ENCODE peak calls at places on chromosomes 6 and 20, in seven cellular contexts. C is activated B cell treated with CpG ODN at 0.5 μM for 24 hours, Q is AG09309, T is nephron progenitor cell, R is glutamatergic neuron, Y is endothelial cell of umbilical vein, X is neural progenitor cell. D is an unnamed sample.

GRCh38 chr20:20741067-20742045 is 28.9 kb upstream of the RALGAPA2 start:
- DNase-seq in T (no peak), C (no peak), X (no peak), R (no peak), Q (no peak), Y (no peak), D (no peak)

GRCh38 chr6:106339334-106340029 is 13.9 kb upstream of the ATG5 start:
- DNase-seq in X (peak), T (peak), C (no peak), R (peak), Q (peak), Y (peak), D (peak)

GRCh38 chr6:39083111-39083702 is 31.8 kb downstream of the SAYSD1 start:
- DNase-seq in X (no peak), T (no peak), Q (no peak), R (no peak), C (no peak), Y (no peak), D (no peak)

GRCh38 chr6:126721581-126722145 is 381.7 kb downstream of the CENPW start:
- DNase-seq in Q (peak), T (no peak), C (no peak), R (no peak), Y (peak), X (no peak), D (no peak)

GRCh38 chr6:165573671-165574070 is 89.4 kb downstream of the PDE10A start:
- DNase-seq in Y (peak), R (no peak), T (no peak), C (no peak), X (peak), Q (no peak), D (no peak)

GRCh38 chr6:26300359-26300758 is 64.6 kb upstream of the BTN3A2 start:
- DNase-seq in C (no peak), Y (no peak), Q (no peak), X (no peak), R (no peak), T (no peak), D (no peak)

GRCh38 chr6:158818580-158819212 is 472 bp downstream of the EZR start:
- DNase-seq in Y (peak), Q (no peak), T (peak), R (peak), C (peak), X (peak), D (peak)

GRCh38 chr6:169810066-169810989 is 58.9 kb downstream of the ERMARD start:
- DNase-seq in Q (no peak), R (no peak), T (no peak), Y (no peak), C (no peak), X (peak), D (peak)

GRCh38 chr20:48597521-48598302 is 230.1 kb downstream of the PREX1 start:
- DNase-seq in Y (no peak), Q (no peak), T (no peak), X (no peak), C (no peak), R (no peak), D (no peak)

GRCh38 chr6:56765494-56765893 is 122.8 kb upstream of the DST start:
- DNase-seq in T (no peak), C (no peak), Q (no peak), R (no peak), X (no peak), Y (no peak), D (no peak)

GRCh38 chr6:85096976-85097375 is 332.6 kb upstream of the TBX18 start:
- DNase-seq in Q (no peak), Y (no peak), C (no peak), R (no peak), T (no peak), X (no peak), D (no peak)

GRCh38 chr6:150241751-150242150 is 98.9 kb downstream of the PPP1R14C start:
- DNase-seq in C (no peak), Q (no peak), X (no peak), T (no peak), R (no peak), Y (no peak), D (no peak)

GRCh38 chr6:22036267-22036666 is 260.6 kb downstream of the PRL start:
- DNase-seq in Y (peak), R (no peak), Q (no peak), T (peak), C (no peak), X (peak), D (peak)

GRCh38 chr20:43404880-43405279 is 52.8 kb upstream of the SRSF6 start:
- DNase-seq in R (no peak), Y (no peak), T (no peak), C (no peak), Q (no peak), X (peak), D (no peak)

GRCh38 chr6:126516411-126516810 is 176.5 kb downstream of the CENPW start:
- DNase-seq in C (no peak), Q (no peak), R (no peak), T (no peak), Y (no peak), X (no peak), D (no peak)

GRCh38 chr6:8043221-8043620 is 21.0 kb downstream of the BLOC1S5 start:
- DNase-seq in C (no peak), T (no peak), X (no peak), Q (no peak), Y (no peak), R (no peak), D (no peak)

GRCh38 chr20:9218412-9219001 is 149.6 kb downstream of the PLCB4 start:
- DNase-seq in C (no peak), X (no peak), R (no peak), T (peak), Y (no peak), Q (peak), D (no peak)

GRCh38 chr20:53981752-53982437 is 88.5 kb downstream of the BCAS1 start:
- DNase-seq in T (no peak), X (no peak), R (no peak), Y (no peak), C (no peak), Q (no peak), D (no peak)

GRCh38 chr6:36235309-36235708 is 34.6 kb upstream of the PNPLA1 start:
- DNase-seq in T (no peak), C (no peak), Y (no peak), X (peak), R (no peak), Q (no peak), D (no peak)

GRCh38 chr6:16236648-16237199 is 1.7 kb upstream of the GMPR start:
- DNase-seq in T (no peak), C (no peak), X (no peak), Y (peak), Q (no peak), R (no peak), D (no peak)

GRCh38 chr6:13096084-13096483 is 232.3 kb downstream of the TBC1D7 start:
- DNase-seq in T (no peak), C (no peak), X (no peak), R (no peak), Q (no peak), Y (no peak), D (no peak)

GRCh38 chr6:162736933-162737332 is 9.2 kb downstream of the PACRG start:
- DNase-seq in Y (no peak), X (no peak), C (no peak), R (no peak), T (no peak), Q (no peak), D (no peak)

GRCh38 chr6:136920858-136921520 is 1.1 kb upstream of the SLC35D3 start:
- DNase-seq in C (no peak), Q (no peak), X (peak), R (peak), Y (peak), T (peak), D (no peak)

GRCh38 chr20:20832715-20833114 is 120.3 kb upstream of the RALGAPA2 start:
- DNase-seq in Q (no peak), C (no peak), Y (no peak), X (no peak), T (no peak), R (no peak), D (no peak)

GRCh38 chr6:22888147-22888831 is 318.9 kb downstream of the HDGFL1 start:
- DNase-seq in R (no peak), Y (peak), X (no peak), T (no peak), C (no peak), Q (no peak), D (no peak)

GRCh38 chr20:56360133-56360898 is 1.5 kb downstream of the FAM210B start:
- DNase-seq in T (no peak), X (no peak), Y (no peak), Q (no peak), C (no peak), R (no peak), D (no peak)

GRCh38 chr6:149012040-149012545 is 265.3 kb downstream of the UST start:
- DNase-seq in C (no peak), Q (peak), T (no peak), X (no peak), Y (peak), R (no peak), D (no peak)

GRCh38 chr6:3697609-3698008 is 53.9 kb downstream of the PXDC1 start:
- DNase-seq in Q (peak), C (no peak), Y (no peak), R (no peak), X (no peak), T (no peak), D (no peak)

GRCh38 chr6:139881728-139882211 is 507.3 kb upstream of the CITED2 start:
- DNase-seq in Y (peak), X (peak), Q (no peak), T (peak), C (no peak), R (peak), D (no peak)

GRCh38 chr6:155313602-155314091 is 637 bp downstream of the TFB1M start:
- DNase-seq in Y (no peak), C (no peak), T (no peak), R (no peak), X (no peak), Q (no peak), D (no peak)

GRCh38 chr6:125839471-125839870 is 48.7 kb downstream of the NCOA7 start:
- DNase-seq in R (no peak), X (no peak), C (no peak), T (no peak), Y (peak), Q (no peak), D (no peak)

GRCh38 chr6:46218457-46218856 is 47.7 kb upstream of the ENPP5 start:
- DNase-seq in R (no peak), Y (no peak), X (no peak), C (no peak), T (no peak), Q (no peak), D (no peak)

GRCh38 chr6:46219661-46220060 is 48.9 kb upstream of the ENPP5 start:
- DNase-seq in Q (no peak), Y (no peak), X (no peak), C (no peak), R (no peak), T (no peak), D (no peak)

GRCh38 chr6:46221221-46221793 is 50.5 kb upstream of the ENPP5 start:
- DNase-seq in C (no peak), T (no peak), Q (peak), X (peak), R (no peak), Y (peak), D (no peak)

GRCh38 chr6:46222286-46222685 is 51.5 kb upstream of the ENPP5 start:
- DNase-seq in Y (no peak), T (no peak), R (no peak), Q (no peak), X (no peak), C (no peak), D (no peak)

DNA sequence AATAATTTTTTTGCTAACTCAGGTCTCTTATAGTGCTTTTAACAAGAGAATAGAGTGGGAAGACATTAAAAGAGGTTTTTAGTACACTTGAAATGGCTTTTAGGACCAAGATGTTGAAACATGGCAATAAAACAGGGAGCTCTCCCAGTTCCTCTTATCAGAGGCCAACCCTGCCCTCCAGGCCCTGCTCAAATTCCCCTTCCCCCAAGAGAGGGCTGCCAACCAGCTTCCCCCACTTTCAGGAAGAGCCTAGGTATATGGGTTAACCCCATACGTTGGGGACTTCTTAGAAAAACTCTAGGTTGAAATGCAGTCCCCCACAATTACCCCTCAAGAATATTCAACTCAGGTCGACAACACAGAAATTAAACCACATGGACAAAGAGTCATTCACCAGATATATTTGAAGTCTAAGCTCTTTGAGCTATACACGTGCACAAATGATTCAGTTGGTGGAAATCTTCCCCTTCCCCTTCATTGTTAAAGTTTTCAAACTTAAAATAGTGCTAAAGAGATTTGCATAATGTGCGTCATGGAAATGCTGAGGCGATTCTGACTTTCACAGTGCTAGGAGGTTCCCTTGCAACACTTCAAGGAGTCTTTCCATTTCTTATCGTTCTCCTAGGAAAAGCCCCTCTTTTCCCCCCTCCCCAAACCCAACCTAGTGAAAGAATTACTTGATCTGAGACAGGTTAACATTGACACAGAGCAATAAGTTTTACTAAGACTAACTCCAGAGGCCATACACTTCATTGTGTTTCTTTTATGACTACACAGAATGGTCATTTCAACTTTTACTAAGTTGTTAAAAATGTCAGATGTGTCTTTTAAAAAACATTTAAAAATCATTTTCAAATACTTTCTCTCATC is 49.8 kb upstream of the ENPP5 start:
- DNase-seq in Y (no peak), X (no peak), T (no peak), R (no peak), Q (no peak), C (peak), D (no peak)
- TF ChIP-seq CTCF in Y (no peak), X (no peak), T (no peak), R (no peak), Q (no peak), C (no peak), D (no peak)

DNA sequence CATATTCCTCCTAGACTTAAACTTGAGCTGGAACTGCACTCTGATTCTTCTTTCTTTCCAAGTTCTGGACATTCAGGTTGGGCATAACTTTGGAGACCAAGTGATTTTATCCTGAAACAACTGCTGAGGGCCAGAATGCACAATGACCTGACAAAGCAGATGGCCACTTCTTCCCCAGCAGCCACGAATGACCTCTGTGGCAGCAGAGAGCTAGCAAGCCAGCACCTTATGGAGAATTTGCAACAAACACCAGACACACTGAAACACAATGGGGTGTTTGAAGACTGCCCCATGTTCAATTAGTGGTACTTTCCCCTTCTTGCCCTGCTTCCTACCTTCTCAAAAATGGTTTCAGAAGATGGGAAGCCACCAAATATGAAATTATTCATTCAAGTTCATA is 4.2 kb upstream of the TENT5A start:
- DNase-seq in C (no peak), R (no peak), Y (no peak), T (no peak), X (no peak), Q (no peak), D (no peak)
- TF ChIP-seq CTCF in C (no peak), R (no peak), Y (no peak), T (no peak), X (no peak), Q (no peak), D (no peak)

GRCh38 chr20:62694106-62694505 is 14.5 kb upstream of the NTSR1 start:
- DNase-seq in Y (no peak), T (no peak), C (no peak), X (no peak), R (no peak), Q (no peak), D (no peak)
- TF ChIP-seq CTCF in Y (no peak), T (no peak), C (no peak), X (no peak), R (no peak), Q (no peak), D (peak)

DNA sequence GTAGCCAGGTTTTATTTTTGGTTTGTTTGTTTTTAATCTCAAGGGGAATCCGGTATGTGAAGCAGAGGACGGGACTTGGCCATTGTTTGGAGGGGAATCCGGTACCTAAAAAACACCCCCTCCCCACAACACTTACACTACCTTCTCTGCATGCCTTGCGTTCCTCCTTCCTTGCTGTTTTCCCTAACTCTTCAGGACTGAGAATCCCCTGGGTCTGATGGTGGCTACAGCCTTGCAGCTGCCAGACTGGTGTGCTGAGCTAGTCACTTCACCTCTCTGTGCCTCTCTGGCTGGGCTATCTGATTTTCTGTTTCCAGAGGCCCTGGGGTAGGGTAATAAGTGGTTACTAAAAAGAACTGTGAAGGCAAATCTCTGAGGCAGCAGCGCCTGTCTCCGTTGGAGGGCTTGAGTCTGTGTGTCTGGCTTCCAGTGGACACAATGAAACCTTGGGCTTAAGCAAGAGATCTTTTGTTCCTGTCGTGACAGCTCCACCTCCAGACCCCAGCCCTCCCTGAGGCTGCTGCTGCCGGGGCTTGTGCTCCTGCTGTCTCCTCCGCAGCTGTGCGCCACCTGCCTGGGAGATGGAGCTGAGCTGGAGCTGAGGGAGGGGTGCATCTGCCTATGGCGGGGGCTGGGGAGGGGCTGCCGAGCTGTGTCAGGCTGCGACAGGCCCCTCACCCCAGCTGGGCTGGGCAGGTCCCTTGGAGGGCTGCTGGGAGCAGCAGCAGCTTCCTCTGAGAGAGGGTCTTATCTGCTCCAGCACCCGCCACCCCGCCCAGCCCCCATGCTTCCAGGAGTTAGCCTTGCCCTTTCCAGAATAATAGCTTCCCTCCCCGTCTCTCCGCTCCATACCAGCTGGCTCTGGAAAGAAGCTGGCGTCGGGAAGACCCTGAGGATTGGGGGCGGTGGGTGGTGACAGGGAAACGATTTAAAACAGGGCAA is 65.8 kb upstream of the CCDC167 start:
- DNase-seq in C (no peak), T (peak), R (peak), Q (no peak), X (peak), Y (peak), D (peak)
- TF ChIP-seq CTCF in C (no peak), T (no peak), R (no peak), Q (peak), X (peak), Y (no peak), D (peak)

GRCh38 chr20:35523298-35523888 is 6.1 kb downstream of the C20orf173 start:
- DNase-seq in T (peak), X (peak), C (no peak), Y (no peak), R (peak), Q (no peak), D (no peak)
- TF ChIP-seq CTCF in T (peak), X (peak), C (no peak), Y (peak), R (peak), Q (peak), D (peak)

DNA sequence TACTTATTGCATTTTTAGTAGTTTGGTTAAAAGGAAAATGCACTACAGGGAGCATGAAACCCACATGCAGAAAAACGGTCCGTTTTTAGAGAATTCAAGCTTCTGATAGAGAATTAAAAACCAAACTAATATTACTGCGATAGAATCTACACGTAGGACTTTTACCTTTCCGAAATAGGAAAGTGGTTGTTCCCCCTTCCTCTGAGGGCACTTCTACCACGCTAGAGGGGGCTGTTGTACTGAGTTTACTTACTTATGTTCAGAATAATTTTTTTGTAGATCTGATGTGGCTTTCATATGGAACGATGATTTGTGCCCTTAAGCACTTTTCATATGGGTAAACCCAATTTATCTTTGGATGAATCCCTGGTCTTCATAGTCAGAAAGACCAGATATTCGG is 264.3 kb upstream of the PLN start:
- DNase-seq in T (peak), Y (peak), C (no peak), Q (no peak), R (peak), X (peak), D (peak)
- TF ChIP-seq CTCF in T (peak), Y (peak), C (no peak), Q (peak), R (peak), X (peak), D (peak)

DNA sequence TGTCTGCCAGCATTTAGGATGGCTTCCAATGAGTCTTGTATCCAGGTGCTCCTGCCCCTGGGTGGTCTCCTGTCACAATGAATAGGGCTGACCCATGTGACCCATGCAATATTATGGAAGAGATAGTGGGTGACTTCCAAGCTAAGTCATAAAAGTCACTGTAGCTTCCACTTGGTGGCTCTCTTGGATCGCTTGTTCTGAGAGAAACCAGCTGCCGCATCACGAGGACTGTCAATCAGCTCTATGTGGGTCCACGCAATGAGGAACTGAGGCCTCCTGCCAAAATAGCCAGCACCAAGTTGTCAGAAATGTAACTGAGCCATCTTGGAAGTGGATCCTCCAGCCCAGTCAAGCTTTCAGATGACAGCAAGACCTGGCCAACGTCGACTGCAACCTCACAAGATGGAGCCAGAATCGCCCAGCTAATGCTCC is 14.9 kb upstream of the MATN4 start:
- DNase-seq in R (no peak), X (no peak), Y (peak), T (no peak), Q (no peak), C (no peak), D (no peak)
- TF ChIP-seq CTCF in R (no peak), X (peak), Y (no peak), T (no peak), Q (no peak), C (no peak), D (no peak)